ENCODE peak calls at places on chromosomes 3 and 15, in ten cellular contexts. S, P, N, Q, D, A, V, M, T and F are unnamed samples.

GRCh38 chr15:78457101-78457500 is 19.1 kb downstream of the IREB2 start:
- DNase-seq in D (no peak), A (peak), S (no peak), M (no peak), P (no peak), V (no peak), Q (no peak), T (no peak), N (no peak), F (no peak)

GRCh38 chr3:64417816-64418215 is 192.6 kb upstream of the PRICKLE2 start:
- DNase-seq in P (no peak), Q (no peak), V (no peak), M (no peak), D (no peak), N (no peak), S (no peak), A (no peak), T (no peak), F (no peak)

GRCh38 chr3:101811875-101812274 is 32.9 kb downstream of the NXPE3 start:
- DNase-seq in V (no peak), P (no peak), S (no peak), T (no peak), N (no peak), A (no peak), Q (no peak), M (no peak), D (no peak), F (no peak)

GRCh38 chr3:110932515-110933095 is 139.0 kb upstream of the NECTIN3 start:
- DNase-seq in S (no peak), D (no peak), A (peak), M (no peak), P (no peak), T (no peak), V (no peak), Q (no peak), N (no peak), F (no peak)

GRCh38 chr3:15272431-15273196 is 59.8 kb downstream of the SH3BP5 start:
- DNase-seq in Q (no peak), V (no peak), D (no peak), S (peak), A (no peak), M (no peak), P (no peak), T (no peak), N (no peak), F (no peak)

GRCh38 chr3:58093573-58094195 is 85.5 kb downstream of the FLNB start:
- DNase-seq in N (no peak), D (no peak), T (no peak), Q (no peak), P (no peak), S (no peak), A (peak), V (no peak), M (no peak), F (no peak)

GRCh38 chr3:194971009-194971408 is 285.3 kb downstream of the FAM43A start:
- DNase-seq in V (no peak), N (no peak), P (no peak), M (no peak), T (no peak), Q (no peak), S (no peak), A (no peak), D (no peak), F (no peak)

GRCh38 chr3:126156468-126156867 is 23.9 kb downstream of the ALDH1L1 start:
- DNase-seq in N (no peak), D (no peak), S (no peak), T (no peak), P (no peak), Q (peak), M (no peak), V (no peak), A (no peak), F (peak)

GRCh38 chr3:81998139-81998755 is 236.8 kb upstream of the GBE1 start:
- DNase-seq in V (no peak), N (no peak), P (no peak), A (no peak), M (no peak), Q (peak), T (no peak), S (no peak), D (no peak), F (no peak)

GRCh38 chr3:48970568-48970967 is 19.5 kb upstream of the P4HTM start:
- DNase-seq in M (no peak), T (no peak), D (no peak), V (no peak), S (no peak), A (no peak), P (no peak), N (no peak), Q (no peak), F (no peak)

GRCh38 chr15:45378149-45378912 is at the start of gene GATM:
- DNase-seq in N (peak), V (peak), T (peak), P (no peak), D (peak), A (peak), Q (peak), S (peak), M (peak), F (no peak)

GRCh38 chr3:57053122-57053521 is 7.3 kb upstream of the SPATA12 start:
- DNase-seq in D (no peak), P (no peak), M (no peak), T (no peak), S (peak), Q (no peak), A (no peak), N (no peak), V (no peak), F (no peak)

GRCh38 chr15:58966698-58967097 is 20.8 kb upstream of the RNF111 start:
- DNase-seq in D (no peak), P (no peak), Q (no peak), M (no peak), V (no peak), A (no peak), N (no peak), S (no peak), T (no peak), F (no peak)

GRCh38 chr15:94722025-94722636 is 490.8 kb downstream of the MCTP2 start:
- DNase-seq in A (no peak), Q (no peak), V (no peak), S (no peak), P (no peak), T (no peak), D (no peak), N (no peak), M (no peak), F (no peak)

GRCh38 chr3:178637802-178638201 is 101.6 kb downstream of the KCNMB2 start:
- DNase-seq in A (no peak), D (no peak), M (no peak), V (no peak), Q (no peak), N (no peak), S (no peak), P (no peak), T (no peak), F (no peak)

GRCh38 chr15:100111103-100112060 is 230.4 kb downstream of the ADAMTS17 start:
- DNase-seq in T (peak), D (peak), A (peak), M (no peak), Q (peak), V (no peak), S (peak), N (no peak), P (peak), F (no peak)

GRCh38 chr15:91967935-91968605 is 114.6 kb downstream of the SLCO3A1 start:
- DNase-seq in T (no peak), Q (no peak), N (no peak), D (no peak), P (no peak), A (no peak), M (no peak), V (no peak), S (no peak), F (no peak)

GRCh38 chr15:98800437-98801233 is 152.3 kb downstream of the IGF1R start:
- DNase-seq in D (peak), T (peak), Q (peak), N (no peak), P (peak), S (no peak), A (peak), V (no peak), M (peak), F (peak)

GRCh38 chr15:90004671-90005070 is 3.5 kb downstream of the ZNF710 start:
- DNase-seq in P (no peak), D (peak), M (no peak), S (no peak), T (peak), N (no peak), V (no peak), Q (peak), A (peak), F (no peak)

GRCh38 chr3:23691343-23691895 is 114.3 kb upstream of the UBE2E1 start:
- DNase-seq in D (no peak), A (no peak), Q (no peak), V (no peak), P (no peak), T (no peak), S (no peak), M (no peak), N (no peak), F (no peak)

GRCh38 chr15:89416339-89417183 is 79.8 kb downstream of the RHCG start:
- DNase-seq in D (peak), P (peak), V (peak), A (peak), S (no peak), T (no peak), Q (peak), N (no peak), M (peak), F (peak)

GRCh38 chr15:99431661-99432091 is 134.1 kb upstream of the MEF2A start:
- DNase-seq in N (no peak), T (no peak), P (no peak), M (no peak), D (no peak), S (peak), A (no peak), V (no peak), Q (no peak), F (no peak)

GRCh38 chr3:34011171-34012101 is 213.0 kb downstream of the PDCD6IP start:
- DNase-seq in T (no peak), V (no peak), D (no peak), S (no peak), P (no peak), A (no peak), Q (no peak), M (peak), N (no peak), F (no peak)

GRCh38 chr3:15102256-15102655 is 3.3 kb upstream of the RBSN start:
- DNase-seq in T (no peak), V (no peak), D (no peak), N (no peak), M (no peak), Q (peak), A (no peak), S (peak), P (no peak), F (no peak)

GRCh38 chr15:32843211-32843907 is 125.6 kb downstream of the GREM1 start:
- DNase-seq in Q (no peak), M (no peak), V (no peak), S (no peak), A (no peak), D (no peak), P (no peak), N (no peak), T (no peak), F (no peak)

GRCh38 chr3:112763258-112763657 is 83.4 kb downstream of the CD200R1L start:
- DNase-seq in M (no peak), Q (no peak), D (no peak), A (no peak), V (no peak), P (no peak), T (no peak), N (no peak), S (no peak), F (no peak)

GRCh38 chr15:93987068-93987467 is 244.3 kb upstream of the MCTP2 start:
- DNase-seq in P (no peak), V (no peak), D (no peak), N (no peak), Q (no peak), M (no peak), T (no peak), A (no peak), S (no peak), F (no peak)

GRCh38 chr15:63892794-63893441 is 59.2 kb upstream of the HERC1 start:
- DNase-seq in Q (no peak), V (peak), M (no peak), P (no peak), N (no peak), D (peak), S (no peak), T (no peak), A (no peak), F (no peak)

GRCh38 chr3:96970211-96970610 is 155.8 kb downstream of the EPHA6 start:
- DNase-seq in S (no peak), T (no peak), V (no peak), Q (no peak), M (no peak), A (peak), N (no peak), P (no peak), D (no peak), F (no peak)

GRCh38 chr3:133895208-133896001 is at the start of gene RAB6B:
- DNase-seq in D (peak), N (no peak), A (no peak), P (no peak), V (no peak), S (peak), M (peak), T (no peak), Q (peak), F (no peak)

GRCh38 chr15:76431936-76432335 is 95.4 kb downstream of the ISL2 start:
- DNase-seq in M (no peak), T (no peak), A (no peak), D (no peak), Q (no peak), N (no peak), P (no peak), S (no peak), V (no peak), F (peak)

GRCh38 chr3:99532246-99532645 is 106.1 kb upstream of the COL8A1 start:
- DNase-seq in Q (peak), T (no peak), A (peak), S (no peak), D (peak), M (peak), V (no peak), P (peak), N (no peak), F (peak)